ENCODE peak calls at places on chromosomes 2 and 18, in five cellular contexts. X is aorta, W is GM23338, F is left ventricle myocardium inferior, Y is H9. Q is an unnamed sample.
A peak's percentile ranks its signal among the peaks of the same experiment; 100 is the strongest.

GRCh38 chr2:224369028-224369632 is 32.8 kb downstream of the FAM124B start:
- DNase-seq in F (no peak), X (no peak), Y (no peak), W (peak; percentile 89), Q (no peak)

GRCh38 chr2:221999702-222000101 is 299.1 kb downstream of the PAX3 start:
- DNase-seq in F (no peak), X (no peak), Y (no peak), W (no peak), Q (no peak)

GRCh38 chr2:32882911-32883810 is 63.6 kb upstream of the LTBP1 start:
- DNase-seq in W (no peak), X (no peak), F (no peak), Y (no peak), Q (no peak)

GRCh38 chr2:96116424-96116878 is at the start of gene ADRA2B:
- DNase-seq in X (no peak), F (peak; percentile 74), Y (peak; percentile 90), W (peak; percentile 92), Q (peak; percentile 82)

GRCh38 chr2:32772623-32773221 is 144.9 kb downstream of the TTC27 start:
- DNase-seq in Y (peak; percentile 32), F (no peak), W (peak; percentile 80), X (no peak), Q (no peak)

GRCh38 chr2:48915884-48916283 is 160.4 kb upstream of the LHCGR start:
- DNase-seq in F (no peak), X (no peak), Y (no peak), W (no peak), Q (no peak)

GRCh38 chr2:217713395-217714267 is 289.2 kb downstream of the TNS1 start:
- DNase-seq in X (peak; percentile 93), F (peak; percentile 81), Y (peak; percentile 84), W (peak; percentile 82), Q (peak; percentile 79)

GRCh38 chr2:231418820-231419640 is 23.5 kb downstream of the B3GNT7 start:
- DNase-seq in Y (no peak), X (no peak), F (no peak), W (no peak), Q (no peak)

GRCh38 chr18:75157359-75157758 is 51.6 kb downstream of the PTGR3 start:
- DNase-seq in F (no peak), X (no peak), Y (no peak), W (no peak), Q (no peak)

GRCh38 chr2:196434217-196434616 is 205.3 kb upstream of the CCDC150 start:
- DNase-seq in F (no peak), Y (no peak), W (no peak), X (no peak), Q (no peak)

GRCh38 chr2:38106420-38107182 is 30.6 kb upstream of the CYP1B1 start:
- DNase-seq in Y (no peak), X (no peak), W (peak; percentile 45), F (no peak), Q (no peak)

GRCh38 chr2:203567786-203568185 is 32.7 kb upstream of the RAPH1 start:
- DNase-seq in F (no peak), W (no peak), Y (no peak), X (no peak), Q (no peak)
- H3K27ac ChIP-seq in F (no peak overlapping the region), W (no peak overlapping the region), Y (no peak overlapping the region), X (no peak overlapping the region), Q (no peak overlapping the region)

DNA sequence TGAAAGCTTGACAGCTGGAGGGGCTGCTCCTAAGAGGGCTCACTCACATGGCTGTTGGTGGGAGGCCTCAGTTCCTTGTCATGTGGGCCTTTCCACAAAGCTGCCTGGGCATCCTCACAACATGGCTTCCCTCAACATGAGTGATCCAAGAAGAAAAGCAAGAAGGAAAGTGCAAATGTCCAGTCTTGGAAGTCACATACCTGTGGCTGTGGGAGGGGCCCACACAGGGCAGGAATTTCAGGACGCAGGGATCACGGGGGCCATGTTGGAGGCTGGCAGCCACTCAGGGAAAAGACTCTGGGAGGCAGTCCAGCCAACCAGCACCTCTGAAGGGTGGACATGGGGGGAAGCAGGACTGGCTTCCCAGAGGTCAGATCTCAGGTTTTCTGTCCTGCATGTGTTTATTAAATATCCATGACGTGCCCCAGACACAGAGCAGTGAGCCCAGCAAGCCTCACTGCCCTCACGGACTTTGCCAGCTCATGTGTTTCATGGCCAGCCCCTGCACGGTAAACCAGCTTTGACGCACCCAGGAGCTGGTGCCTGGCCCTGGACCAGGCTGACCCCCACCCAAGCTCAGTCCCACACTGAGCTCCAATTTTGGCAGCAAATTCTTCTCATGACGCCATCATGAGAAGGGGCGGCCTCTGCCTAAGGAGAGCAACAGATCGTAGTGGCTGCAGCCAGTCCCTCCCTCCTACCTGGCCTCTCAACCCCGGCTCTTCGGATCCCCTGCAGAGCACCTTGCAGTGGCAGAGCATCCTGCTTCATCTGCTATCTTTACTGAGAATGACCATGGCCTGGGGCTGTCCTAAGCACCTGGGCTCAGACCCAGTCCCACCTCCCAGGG is 34.7 kb upstream of the GPR17 start:
- DNase-seq in W (no peak), F (no peak), X (peak; percentile 43), Y (peak; percentile 25), Q (no peak)
- H3K27ac ChIP-seq in W (no peak overlapping the region), F (no peak overlapping the region), X (no peak overlapping the region), Y (no peak overlapping the region), Q (no peak overlapping the region)

DNA sequence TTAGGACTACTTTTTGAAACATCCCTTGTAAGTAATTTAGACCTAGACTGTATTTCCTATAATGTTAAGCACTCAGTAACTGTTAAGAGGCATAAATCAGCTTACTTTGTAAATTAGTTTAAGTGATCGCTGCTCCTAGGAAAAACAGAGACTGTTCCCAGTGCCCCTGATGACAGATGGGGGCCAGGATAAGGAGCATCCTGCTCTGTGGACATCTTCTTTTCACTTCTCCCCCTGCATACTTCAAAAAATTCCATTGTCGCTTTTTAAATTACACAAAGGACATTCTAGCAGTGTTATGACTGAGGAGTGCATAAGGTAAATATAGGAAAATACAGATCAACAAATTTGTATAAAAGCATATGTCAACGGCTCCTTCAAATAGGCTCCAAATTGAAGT is 161.9 kb upstream of the ZNF516 start:
- DNase-seq in F (no peak), X (no peak), Y (no peak), W (no peak), Q (no peak)
- H3K27ac ChIP-seq in F (no peak overlapping the region), X (no peak overlapping the region), Y (no peak overlapping the region), W (no peak overlapping the region), Q (no peak overlapping the region)

GRCh38 chr2:16664809-16665745 is 557 bp downstream of the CYRIA start:
- DNase-seq in F (no peak), X (no peak), Y (no peak), W (peak; percentile 33), Q (no peak)
- H3K27ac ChIP-seq in F (peak overlapping the region; percentile 76), X (no peak overlapping the region), Y (no peak overlapping the region), W (no peak overlapping the region), Q (peak overlapping the region; percentile 80)

GRCh38 chr2:70709275-70709674 is 58.7 kb downstream of the ADD2 start:
- DNase-seq in W (no peak), F (no peak), X (no peak), Y (no peak), Q (no peak)
- H3K27ac ChIP-seq in W (no peak overlapping the region), F (no peak overlapping the region), X (no peak overlapping the region), Y (no peak overlapping the region), Q (no peak overlapping the region)

DNA sequence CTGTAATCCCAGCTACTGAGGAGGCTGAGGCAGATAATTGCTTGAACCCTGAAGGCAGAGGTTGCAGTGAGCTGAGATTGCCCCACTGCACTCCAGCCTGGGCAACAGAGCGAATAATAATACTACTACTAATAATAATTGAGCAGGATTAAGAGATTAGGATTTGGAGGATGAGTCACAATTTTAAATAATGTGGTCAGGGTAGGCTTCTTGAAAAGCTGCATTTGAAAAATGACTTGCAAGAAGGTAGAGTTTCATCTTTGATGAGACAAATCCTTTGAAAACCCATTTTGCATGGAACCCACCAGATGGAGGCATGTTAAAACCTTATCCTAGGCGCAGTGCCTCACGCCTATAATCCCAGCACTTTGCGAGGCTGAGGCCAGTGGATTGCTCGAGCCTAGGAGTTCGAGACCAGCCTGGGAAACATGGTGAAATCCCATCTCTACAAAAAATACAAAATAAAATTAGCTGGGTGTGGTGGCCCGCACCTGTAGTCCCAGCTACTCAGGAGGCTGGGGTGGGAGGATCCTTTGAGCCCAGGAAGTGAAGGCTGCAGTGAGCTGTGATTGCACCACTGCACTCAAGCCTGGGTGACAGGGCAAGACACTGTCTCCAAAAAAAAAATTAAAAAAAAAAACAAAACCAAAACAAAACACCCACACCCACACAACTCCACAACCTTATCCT is 3.2 kb upstream of the ATP8B1 start:
- DNase-seq in X (no peak), Y (no peak), W (no peak), F (no peak), Q (no peak)
- H3K27ac ChIP-seq in X (peak overlapping the region; percentile 76), Y (no peak overlapping the region), W (no peak overlapping the region), F (peak overlapping the region; percentile 69), Q (no peak overlapping the region)

GRCh38 chr2:66803651-66804050 is 368.7 kb downstream of the MEIS1 start:
- DNase-seq in F (no peak), X (no peak), Y (no peak), W (no peak), Q (no peak)
- H3K27ac ChIP-seq in F (no peak overlapping the region), X (no peak overlapping the region), Y (no peak overlapping the region), W (no peak overlapping the region), Q (no peak overlapping the region)